ENCODE peak calls at places on chromosomes 3 and 15, in seven cellular contexts. R is left ventricle myocardium inferior, S is adrenal gland, O is endodermal cell, V is testis, P is thoracic aorta, Z is nephron progenitor cell. H is an unnamed sample.

GRCh38 chr15:49163678-49164077 is 6.4 kb upstream of the GALK2 start:
- DNase-seq in P (no peak), O (no peak), S (no peak), V (no peak), Z (no peak), R (no peak), H (no peak)

GRCh38 chr3:107710851-107711250 is 188.1 kb downstream of the BBX start:
- DNase-seq in R (peak; percentile 44), S (peak; percentile 87), O (peak; percentile 66), Z (no peak), V (peak; percentile 69), P (peak; percentile 6), H (peak; percentile 34)

GRCh38 chr15:63818191-63818590 is 15.6 kb downstream of the HERC1 start:
- DNase-seq in Z (no peak), P (no peak), V (no peak), S (no peak), R (no peak), O (no peak), H (no peak)

GRCh38 chr3:147655236-147655635 is 246.1 kb downstream of the ZIC1 start:
- DNase-seq in S (no peak), R (no peak), P (no peak), O (no peak), V (no peak), Z (no peak), H (no peak)

GRCh38 chr3:172372895-172373294 is 75.4 kb downstream of the GHSR start:
- DNase-seq in Z (no peak), S (no peak), P (no peak), V (no peak), R (no peak), O (no peak), H (no peak)

GRCh38 chr15:48325400-48325799 is 5.8 kb upstream of the DUT start:
- DNase-seq in V (no peak), O (no peak), P (no peak), R (no peak), Z (no peak), S (no peak), H (no peak)

GRCh38 chr3:52247455-52248164 is 2.1 kb downstream of the PPM1M start:
- DNase-seq in R (no peak), P (no peak), Z (no peak), S (no peak), V (no peak), O (no peak), H (no peak)

GRCh38 chr3:185151101-185151958 is 1.5 kb downstream of the C3orf70 start:
- DNase-seq in S (no peak), V (no peak), P (no peak), Z (no peak), O (no peak), R (no peak), H (no peak)

GRCh38 chr3:17643691-17644090 is 98.7 kb downstream of the TBC1D5 start:
- DNase-seq in O (no peak), Z (no peak), P (no peak), R (no peak), V (no peak), S (no peak), H (no peak)

GRCh38 chr3:143443851-143444331 is 324.3 kb downstream of the CHST2 start:
- DNase-seq in Z (no peak), O (no peak), P (peak; percentile 26), V (peak; percentile 34), R (no peak), S (peak; percentile 58), H (peak; percentile 27)

GRCh38 chr3:170429050-170429449 is 10.4 kb downstream of the CLDN11 start:
- DNase-seq in P (no peak), R (no peak), Z (no peak), S (no peak), O (no peak), V (no peak), H (no peak)

GRCh38 chr3:119731545-119732343 is 28.9 kb downstream of the CFAP91 start:
- DNase-seq in P (no peak), S (peak; percentile 17), Z (no peak), R (no peak), V (no peak), O (no peak), H (no peak)

GRCh38 chr3:188043891-188044290 is 110.1 kb upstream of the LPP start:
- DNase-seq in P (no peak), S (no peak), Z (no peak), V (no peak), O (no peak), R (no peak), H (no peak)

GRCh38 chr3:138043266-138044029 is 33.5 kb downstream of the CLDN18 start:
- DNase-seq in P (no peak), Z (no peak), V (no peak), S (no peak), R (no peak), O (no peak), H (no peak)

GRCh38 chr3:180295811-180296210 is 259.1 kb upstream of the PEX5L start:
- DNase-seq in V (no peak), P (no peak), O (no peak), S (no peak), Z (no peak), R (no peak), H (no peak)

GRCh38 chr3:156873906-156874305 is 47.8 kb downstream of the LEKR1 start:
- DNase-seq in S (no peak), Z (no peak), O (no peak), P (no peak), R (no peak), V (no peak), H (no peak)

GRCh38 chr15:60076582-60077263 is 72.6 kb downstream of the FOXB1 start:
- DNase-seq in P (no peak), R (no peak), V (no peak), Z (no peak), S (no peak), O (no peak), H (no peak)

GRCh38 chr15:28164876-28165275 is 65.8 kb upstream of the OCA2 start:
- DNase-seq in P (no peak), R (no peak), V (no peak), Z (no peak), O (no peak), S (no peak), H (no peak)

DNA sequence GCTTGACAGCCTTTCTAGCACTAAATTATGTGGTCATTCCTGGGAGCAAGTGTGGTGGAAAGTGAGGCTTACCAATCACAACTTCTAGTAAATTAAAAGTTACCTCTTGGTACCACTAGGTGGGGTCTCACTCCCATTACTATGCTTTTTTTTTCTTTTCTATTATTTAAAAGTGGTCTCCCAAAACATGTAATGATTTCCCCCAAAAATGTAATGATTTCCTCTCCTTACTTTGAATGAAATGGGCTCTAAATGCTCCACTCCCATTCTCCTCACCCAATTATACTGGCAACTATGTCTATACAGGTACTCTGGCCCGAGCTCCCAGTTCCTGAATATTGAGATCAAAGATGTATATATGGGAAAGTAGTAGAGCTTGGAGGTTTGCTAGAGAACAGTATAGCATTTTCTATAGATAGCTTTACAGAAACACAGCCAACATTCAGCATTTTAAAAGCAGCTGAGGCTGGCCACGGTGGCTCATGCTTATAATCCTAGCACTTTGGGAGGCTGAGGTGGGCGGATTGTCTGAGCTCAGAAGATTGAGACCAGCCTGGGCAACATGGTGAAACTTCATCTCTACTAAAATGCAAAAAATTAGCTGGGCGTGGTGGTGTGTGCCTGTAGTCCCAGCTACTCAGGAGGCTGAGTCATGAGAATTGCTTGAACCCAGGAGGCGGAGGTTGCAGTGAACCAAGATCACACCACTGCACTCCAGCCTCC is 70.9 kb downstream of the DCUN1D1 start:
- DNase-seq in R (no peak), P (no peak), O (no peak), V (no peak), S (no peak), Z (no peak), H (no peak)
- TF ChIP-seq CTCF in R (peak; percentile 57), P (peak; percentile 25), O (peak; percentile 82), V (no peak), S (peak; percentile 50), Z (peak; percentile 54), H (no peak)

GRCh38 chr3:61877359-61877770 is 316.0 kb downstream of the PTPRG start:
- DNase-seq in S (no peak), V (no peak), Z (peak; percentile 6), O (no peak), P (no peak), R (no peak), H (no peak)
- TF ChIP-seq CTCF in S (no peak), V (no peak), Z (peak; percentile 25), O (peak; percentile 74), P (no peak), R (no peak), H (no peak)

GRCh38 chr3:24199305-24199704 is 254.2 kb downstream of the NR1D2 start:
- DNase-seq in Z (no peak), O (no peak), R (no peak), S (no peak), P (no peak), V (no peak), H (no peak)

GRCh38 chr3:24196526-24196925 is 251.4 kb downstream of the NR1D2 start:
- DNase-seq in R (no peak), Z (no peak), O (no peak), V (no peak), P (no peak), S (no peak), H (no peak)

GRCh38 chr3:24199775-24200247 is 254.7 kb downstream of the NR1D2 start:
- DNase-seq in R (no peak), Z (no peak), O (no peak), V (no peak), P (no peak), S (no peak), H (no peak)

GRCh38 chr3:24195504-24196230 is 250.6 kb downstream of the NR1D2 start:
- DNase-seq in O (no peak), S (no peak), R (no peak), P (no peak), Z (no peak), V (no peak), H (no peak)

GRCh38 chr3:24197809-24198208 is 252.7 kb downstream of the NR1D2 start:
- DNase-seq in R (no peak), Z (no peak), O (peak; percentile 83), S (peak; percentile 16), P (no peak), V (no peak), H (no peak)
- TF ChIP-seq CTCF in R (no peak), Z (no peak), O (peak; percentile 74), S (no peak), P (no peak), V (no peak), H (no peak)

DNA sequence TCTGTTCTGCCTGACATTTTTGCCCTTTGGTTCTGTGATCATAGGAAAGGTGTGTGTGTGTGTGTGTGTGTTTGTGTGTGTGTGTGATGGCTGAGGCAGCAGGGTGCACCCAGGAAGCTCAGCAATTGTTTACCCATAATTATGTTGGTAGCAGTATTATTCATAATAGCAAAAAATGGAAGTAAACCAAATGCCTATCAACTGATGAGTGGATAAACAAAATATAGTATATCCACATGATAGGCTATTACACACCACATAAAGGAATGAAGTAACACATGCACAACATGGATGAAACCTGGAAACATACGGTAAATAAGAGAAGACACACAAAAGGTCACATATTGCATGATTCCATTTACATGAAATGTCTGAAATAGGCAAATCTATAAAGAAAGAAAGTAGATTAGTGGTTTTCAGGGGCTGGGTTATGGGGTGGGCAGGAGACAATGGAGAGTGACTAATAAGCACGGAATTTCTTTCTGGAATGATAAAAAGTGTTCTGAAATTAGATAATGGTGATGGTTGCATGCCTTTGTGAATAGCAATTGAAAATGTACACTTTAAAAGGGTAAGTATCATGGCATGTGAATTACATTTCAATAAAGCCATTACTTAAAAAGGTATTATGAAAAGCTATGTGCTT is 167.2 kb downstream of the POLR2M start:
- DNase-seq in S (no peak), V (no peak), P (no peak), R (no peak), Z (no peak), O (no peak), H (no peak)
- TF ChIP-seq CTCF in S (no peak), V (no peak), P (no peak), R (no peak), Z (no peak), O (no peak), H (no peak)

GRCh38 chr3:55481918-55482495 is 5.1 kb downstream of the WNT5A start:
- DNase-seq in S (no peak), P (no peak), Z (peak; percentile 60), V (peak; percentile 27), R (no peak), O (peak; percentile 81), H (peak; percentile 47)
- TF ChIP-seq CTCF in S (no peak), P (no peak), Z (no peak), V (no peak), R (no peak), O (peak; percentile 34), H (peak; percentile 30)